ENCODE peak calls at places on chromosomes 5 and 9, in nine cellular contexts. I is IMR-90, E is breast epithelium, T is cardiac muscle cell, F is body of pancreas, D is MCF 10A, S is neural crest cell, P is GM23338, A is astrocyte. U is an unnamed sample.

GRCh38 chr9:129164246-129164930 is 13.7 kb downstream of the IER5L start:
- DNase-seq in F (peak), A (peak), E (peak), P (peak), I (peak), S (no peak), T (peak), D (no peak), U (no peak)

GRCh38 chr9:136695435-136695895 is 8.2 kb upstream of the AGPAT2 start:
- DNase-seq in T (no peak), S (no peak), F (peak), D (peak), E (peak), A (no peak), I (no peak), P (no peak), U (no peak)

GRCh38 chr9:99092643-99093491 is 12.0 kb upstream of the TGFBR1 start:
- DNase-seq in E (no peak), F (no peak), P (no peak), I (no peak), A (no peak), T (no peak), D (no peak), S (no peak), U (no peak)

GRCh38 chr5:136810198-136810823 is 445.0 kb upstream of the TRPC7 start:
- DNase-seq in S (no peak), E (no peak), D (peak), T (peak), F (no peak), A (peak), P (no peak), I (peak), U (no peak)

GRCh38 chr9:137064027-137064879 is 6.1 kb downstream of the SAPCD2 start:
- DNase-seq in D (peak), P (peak), A (no peak), I (no peak), F (peak), T (peak), S (peak), E (no peak), U (peak)

GRCh38 chr5:60886158-60886557 is 42.1 kb upstream of the ELOVL7 start:
- DNase-seq in E (no peak), D (no peak), F (no peak), A (no peak), T (no peak), S (no peak), I (no peak), P (no peak), U (no peak)

GRCh38 chr5:56166671-56167070 is 66.5 kb downstream of the ANKRD55 start:
- DNase-seq in P (no peak), I (no peak), E (no peak), A (no peak), D (peak), T (peak), F (no peak), S (no peak), U (no peak)

GRCh38 chr5:27450607-27451006 is 412.2 kb upstream of the CDH9 start:
- DNase-seq in I (peak), D (no peak), E (no peak), S (no peak), P (no peak), A (no peak), F (no peak), T (peak), U (no peak)

GRCh38 chr5:127754727-127755126 is 51.5 kb downstream of the CCDC192 start:
- DNase-seq in S (no peak), I (no peak), F (peak), T (no peak), D (no peak), E (no peak), P (no peak), A (no peak), U (no peak)

GRCh38 chr5:134436523-134437339 is 25.1 kb upstream of the CDKN2AIPNL start:
- DNase-seq in E (peak), S (no peak), D (peak), F (peak), P (no peak), I (peak), T (peak), A (peak), U (peak)

GRCh38 chr9:93058357-93059096 is at the start of gene SUSD3:
- DNase-seq in I (no peak), E (peak), A (peak), T (peak), S (peak), D (no peak), P (peak), F (peak), U (peak)

GRCh38 chr9:16487915-16488314 is 382.6 kb downstream of the BNC2 start:
- DNase-seq in S (no peak), A (no peak), T (peak), I (no peak), D (no peak), P (no peak), F (no peak), E (no peak), U (no peak)

GRCh38 chr9:129307227-129307970 is 129.3 kb upstream of the IER5L start:
- DNase-seq in A (no peak), F (no peak), I (no peak), T (no peak), P (no peak), D (no peak), E (no peak), S (no peak), U (no peak)

GRCh38 chr5:157543825-157544622 is 31.6 kb downstream of the ADAM19 start:
- DNase-seq in T (peak), F (no peak), D (no peak), A (peak), E (no peak), P (no peak), I (peak), S (no peak), U (no peak)

GRCh38 chr5:124132843-124133242 is 613.6 kb downstream of the ZNF608 start:
- DNase-seq in E (peak), S (no peak), T (no peak), A (no peak), I (no peak), F (peak), D (peak), P (no peak), U (no peak)

GRCh38 chr5:127216143-127216542 is 74.5 kb upstream of the MEGF10 start:
- DNase-seq in A (no peak), F (no peak), D (no peak), P (no peak), T (no peak), I (no peak), S (no peak), E (no peak), U (no peak)

GRCh38 chr5:33041586-33041985 is 330.5 kb downstream of the NPR3 start:
- DNase-seq in P (no peak), A (no peak), I (no peak), S (no peak), T (no peak), E (no peak), D (no peak), F (no peak), U (no peak)

GRCh38 chr9:89576404-89576824 is 28.4 kb upstream of the GADD45G start:
- DNase-seq in S (no peak), F (no peak), T (peak), D (peak), I (peak), A (no peak), P (peak), E (no peak), U (no peak)

GRCh38 chr5:15388856-15389255 is 111.1 kb upstream of the FBXL7 start:
- DNase-seq in A (no peak), P (no peak), I (no peak), T (no peak), F (no peak), D (no peak), S (no peak), E (no peak), U (no peak)

GRCh38 chr5:56608216-56608925 is 207.0 kb upstream of the MAP3K1 start:
- DNase-seq in F (no peak), P (no peak), D (no peak), E (no peak), S (no peak), I (peak), T (no peak), A (no peak), U (no peak)

GRCh38 chr9:93301911-93302525 is 118.1 kb downstream of the WNK2 start:
- DNase-seq in S (no peak), F (no peak), I (no peak), T (no peak), A (no peak), E (peak), P (no peak), D (no peak), U (no peak)

GRCh38 chr9:128162215-128163026 is 2.4 kb downstream of the BBLN start:
- DNase-seq in I (no peak), S (no peak), E (no peak), A (no peak), F (peak), T (peak), P (no peak), D (peak), U (no peak)

GRCh38 chr9:105901514-105902109 is 207.3 kb downstream of the TMEM38B start:
- DNase-seq in E (no peak), T (peak), P (peak), I (peak), F (peak), D (peak), A (peak), S (peak), U (no peak)
- TF ChIP-seq CTCF in E (peak), T (peak), P (peak), I (peak), F (peak), D (peak), A (peak), S (peak), U (no peak)

DNA sequence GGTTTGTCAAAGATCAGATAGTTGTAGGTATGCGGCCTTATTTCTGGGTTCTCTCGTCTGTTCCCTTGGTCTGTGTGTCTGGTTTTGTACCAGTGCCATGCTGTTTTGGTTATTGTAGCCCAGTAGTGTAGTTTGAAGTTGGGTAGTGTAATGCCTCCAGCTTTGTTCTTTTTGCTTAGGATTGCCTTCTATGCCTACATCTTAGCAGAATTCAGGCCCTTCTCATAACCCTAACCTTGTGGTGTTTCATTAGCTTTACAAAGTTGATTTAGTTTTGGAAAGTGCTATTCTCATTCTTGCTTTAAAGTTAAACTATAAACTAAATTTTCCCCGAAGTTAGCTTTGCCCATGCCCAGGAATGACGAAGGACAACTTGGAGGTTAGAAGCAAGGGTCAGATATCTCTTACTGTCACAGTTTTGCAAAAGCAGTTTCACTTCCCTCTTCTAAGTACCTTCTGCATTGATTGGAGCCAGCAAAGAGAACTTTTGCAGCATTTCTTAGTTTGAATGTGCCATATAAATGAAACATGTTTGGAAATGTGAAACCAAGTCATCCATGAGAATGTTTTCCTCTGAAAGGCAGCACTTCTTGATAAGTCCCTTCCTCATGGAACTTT is 274.3 kb upstream of the DMRT1 start:
- DNase-seq in S (no peak), I (no peak), A (no peak), P (no peak), F (no peak), D (no peak), T (no peak), E (no peak), U (no peak)
- TF ChIP-seq CTCF in S (no peak), I (no peak), A (no peak), P (no peak), F (no peak), D (no peak), T (no peak), E (no peak), U (no peak)

GRCh38 chr9:98078895-98079294 is 22.4 kb downstream of the NANS start:
- DNase-seq in P (no peak), S (no peak), D (no peak), T (no peak), E (no peak), A (no peak), F (no peak), I (no peak), U (no peak)
- TF ChIP-seq CTCF in P (no peak), S (no peak), D (no peak), T (no peak), E (no peak), A (no peak), F (no peak), I (no peak), U (no peak)

GRCh38 chr9:112711050-112711689 is 6.7 kb downstream of the INIP start:
- DNase-seq in A (peak), D (peak), S (no peak), T (peak), F (no peak), E (no peak), I (peak), P (peak), U (no peak)
- TF ChIP-seq CTCF in A (peak), D (peak), S (peak), T (peak), F (peak), E (no peak), I (peak), P (peak), U (no peak)

GRCh38 chr5:150486402-150487198 is 21.3 kb upstream of the NDST1 start:
- DNase-seq in A (peak), D (peak), S (peak), P (peak), I (peak), F (peak), T (peak), E (peak), U (peak)
- TF ChIP-seq CTCF in A (no peak), D (peak), S (peak), P (no peak), I (peak), F (peak), T (no peak), E (no peak), U (no peak)

DNA sequence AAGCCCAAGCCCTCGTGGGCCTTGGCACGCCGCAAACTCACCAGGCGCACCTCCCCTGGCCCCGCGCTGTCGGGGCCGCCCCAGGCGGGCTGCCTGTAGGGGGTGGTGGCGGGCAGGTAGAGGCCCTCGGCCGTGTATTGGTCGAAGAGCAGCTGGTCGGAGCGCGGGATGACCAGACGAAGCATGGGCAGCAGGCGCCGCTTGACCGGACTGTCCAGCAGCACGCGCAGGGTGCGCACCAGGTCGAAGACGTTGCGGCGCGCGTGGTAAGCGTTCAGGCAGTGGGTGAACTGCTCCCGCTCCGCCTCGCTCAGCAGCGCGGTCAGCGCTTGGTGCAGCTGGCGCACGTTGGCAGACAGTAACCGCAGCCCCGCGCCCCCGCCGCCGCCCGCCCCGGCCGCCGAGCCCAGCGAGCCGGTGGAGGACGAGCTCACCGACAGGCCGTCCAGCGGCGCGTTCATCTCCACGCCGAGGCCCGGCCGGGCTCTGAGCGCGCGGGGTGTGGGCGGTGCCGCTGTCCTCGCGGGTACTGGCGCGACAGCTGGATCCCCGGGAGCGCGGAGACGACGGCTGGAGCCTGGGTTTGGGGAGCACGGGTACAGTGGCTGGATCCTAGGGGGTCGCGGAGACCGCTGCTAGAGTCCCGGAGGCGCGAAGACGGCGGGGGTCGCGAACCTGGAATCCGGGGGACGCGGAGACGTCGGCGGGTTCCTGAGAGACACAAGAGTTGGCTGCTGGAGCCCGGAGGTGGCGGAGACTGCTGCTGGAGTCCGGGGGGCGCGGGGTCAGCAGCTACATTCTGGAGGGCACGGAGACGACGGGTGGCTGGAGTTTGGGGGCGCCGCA is 709 bp downstream of the WHRN start:
- DNase-seq in F (peak), A (peak), S (peak), I (peak), D (no peak), P (peak), T (peak), E (peak), U (peak)
- TF ChIP-seq CTCF in F (peak), A (peak), S (peak), I (peak), D (no peak), P (peak), T (peak), E (no peak), U (no peak)

DNA sequence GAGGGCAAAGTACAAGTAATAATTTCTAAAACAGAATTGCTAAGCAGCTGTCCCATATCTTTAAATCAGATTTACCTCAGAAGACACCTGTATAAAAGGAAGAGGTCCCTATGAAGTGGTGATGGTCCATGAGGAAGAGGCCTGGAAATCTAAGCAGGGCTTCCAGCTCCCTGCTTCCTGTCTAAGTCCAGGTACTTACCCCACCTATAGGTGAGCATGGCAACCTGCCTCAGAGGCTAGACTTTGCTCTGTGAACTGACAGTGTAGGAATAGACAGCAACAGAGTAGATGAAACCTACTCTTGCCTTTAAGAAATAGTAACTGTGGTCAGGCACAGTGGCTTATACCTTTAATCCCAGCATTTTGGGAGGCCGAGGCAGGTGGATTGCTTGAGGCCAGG is 55.8 kb upstream of the ARRDC3 start:
- DNase-seq in T (no peak), D (no peak), A (no peak), I (no peak), S (no peak), F (no peak), E (no peak), P (peak), U (no peak)
- TF ChIP-seq CTCF in T (no peak), D (no peak), A (no peak), I (no peak), S (no peak), F (no peak), E (no peak), P (peak), U (no peak)

GRCh38 chr5:149618581-149619248 is 37.4 kb downstream of the ARHGEF37 start:
- DNase-seq in P (peak), E (no peak), T (peak), S (peak), D (peak), A (peak), I (peak), F (peak), U (no peak)
- TF ChIP-seq CTCF in P (peak), E (peak), T (peak), S (peak), D (peak), A (peak), I (peak), F (peak), U (no peak)

GRCh38 chr9:546797-547223 is 294.7 kb upstream of the DMRT1 start:
- DNase-seq in S (no peak), D (no peak), I (no peak), A (peak), F (peak), P (peak), T (peak), E (no peak), U (no peak)
- TF ChIP-seq CTCF in S (peak), D (no peak), I (peak), A (no peak), F (no peak), P (peak), T (peak), E (peak), U (no peak)

U was measured in activated B cell treated with CpG ODN at 0.5 μM for 24 hours.